ENCODE peak calls at places on chromosomes 11 and 22, in nine cellular contexts. K is IMR-90; D is activated CD8-positive, alpha-beta memory T cell treated with anti-CD3 and anti-CD28 coated beads for 48 hours; E is HEK293T; J is T-helper 1 cell; L is stimulated activated CD4-positive, alpha-beta T cell treated with anti-CD3 and anti-CD28 coated beads, TNF-alpha, amount 100 ng/mL, for 24 hours; S is left colon; Y is Daoy; G is glomerular endothelial cell. T is an unnamed sample.

GRCh38 chr11:132125855-132126841 is 755.7 kb downstream of the NTM start:
- DNase-seq in D (no peak), S (peak), K (peak), G (no peak), L (peak), J (no peak), E (no peak), Y (peak), T (no peak)

GRCh38 chr11:92501346-92501745 is 276.7 kb downstream of the FAT3 start:
- DNase-seq in D (no peak), Y (no peak), E (no peak), J (no peak), L (no peak), G (no peak), S (no peak), K (no peak), T (no peak)

GRCh38 chr11:97739892-97740782 is 1280.6 kb upstream of the CNTN5 start:
- DNase-seq in J (no peak), L (no peak), D (no peak), K (peak), S (no peak), Y (no peak), G (peak), E (no peak), T (no peak)

GRCh38 chr22:29320546-29320945 is 5.0 kb upstream of the RASL10A start:
- DNase-seq in D (no peak), J (no peak), K (no peak), E (no peak), L (no peak), S (no peak), Y (no peak), G (no peak), T (no peak)

GRCh38 chr11:118437736-118438125 is 1.4 kb downstream of the KMT2A start:
- DNase-seq in K (peak), G (no peak), L (peak), D (no peak), Y (peak), J (no peak), E (peak), S (peak), T (no peak)

GRCh38 chr22:31177420-31178162 is 17.6 kb downstream of the RNF185 start:
- DNase-seq in S (no peak), J (no peak), Y (no peak), E (no peak), D (no peak), L (no peak), K (peak), G (no peak), T (no peak)

GRCh38 chr11:64007629-64008282 is 21.5 kb downstream of the OTUB1 start:
- DNase-seq in J (no peak), L (no peak), D (no peak), Y (no peak), G (no peak), E (peak), S (peak), K (no peak), T (no peak)

GRCh38 chr11:93710239-93710638 is 31.1 kb downstream of the TAF1D start:
- DNase-seq in D (no peak), J (no peak), E (no peak), G (no peak), Y (no peak), L (no peak), K (no peak), S (no peak), T (no peak)

GRCh38 chr11:116176484-116177005 is 596.2 kb downstream of the BUD13 start:
- DNase-seq in S (no peak), E (no peak), J (no peak), D (no peak), K (no peak), L (no peak), G (no peak), Y (no peak), T (no peak)

GRCh38 chr11:121530257-121530656 is 77.5 kb upstream of the SORL1-AS1 start:
- DNase-seq in E (no peak), Y (no peak), G (no peak), S (no peak), J (no peak), L (no peak), D (no peak), K (no peak), T (no peak)

T was measured in GM18507.